ENCODE peak calls at places on chromosome 14, in nine cellular contexts. One of them, this sample, is unnamed.

GRCh38 chr14:21073921-21074320 is 3.8 kb downstream of the ARHGEF40 start:
- DNase-seq in kidney: no peak
- DNase-seq in cardiac fibroblast: no peak
- DNase-seq in prostate gland: no peak
- DNase-seq in GM13977: peak; percentile 14
- DNase-seq in body of pancreas: no peak
- DNase-seq in stomach: no peak
- DNase-seq in transverse colon: no peak
- DNase-seq in progenitor cell of endocrine pancreas: no peak
- DNase-seq in this sample: no peak

GRCh38 chr14:70995671-70996070 is 88.4 kb downstream of the PCNX1 start:
- DNase-seq in kidney: no peak
- DNase-seq in cardiac fibroblast: peak; percentile 25
- DNase-seq in prostate gland: no peak
- DNase-seq in GM13977: no peak
- DNase-seq in body of pancreas: no peak
- DNase-seq in stomach: no peak
- DNase-seq in transverse colon: peak; percentile 21
- DNase-seq in progenitor cell of endocrine pancreas: no peak
- DNase-seq in this sample: no peak

GRCh38 chr14:102930753-102931579 is 8.5 kb downstream of the AMN start:
- DNase-seq in kidney: peak; percentile 87
- DNase-seq in cardiac fibroblast: peak; percentile 42
- DNase-seq in prostate gland: no peak
- DNase-seq in GM13977: no peak
- DNase-seq in body of pancreas: no peak
- DNase-seq in stomach: peak; percentile 52
- DNase-seq in transverse colon: peak; percentile 61
- DNase-seq in progenitor cell of endocrine pancreas: no peak
- DNase-seq in this sample: no peak

GRCh38 chr14:103476065-103476464 is 46.6 kb downstream of the CKB start:
- DNase-seq in kidney: no peak
- DNase-seq in cardiac fibroblast: no peak
- DNase-seq in prostate gland: no peak
- DNase-seq in GM13977: no peak
- DNase-seq in body of pancreas: no peak
- DNase-seq in stomach: no peak
- DNase-seq in transverse colon: no peak
- DNase-seq in progenitor cell of endocrine pancreas: no peak
- DNase-seq in this sample: no peak

GRCh38 chr14:31410048-31410654 is 10.2 kb downstream of the HEATR5A start:
- DNase-seq in kidney: no peak
- DNase-seq in cardiac fibroblast: no peak
- DNase-seq in prostate gland: no peak
- DNase-seq in GM13977: no peak
- DNase-seq in body of pancreas: no peak
- DNase-seq in stomach: no peak
- DNase-seq in transverse colon: no peak
- DNase-seq in progenitor cell of endocrine pancreas: no peak
- DNase-seq in this sample: no peak

GRCh38 chr14:100288382-100289185 is 17.7 kb downstream of the SLC25A29 start:
- DNase-seq in kidney: peak; percentile 47
- DNase-seq in cardiac fibroblast: no peak
- DNase-seq in prostate gland: no peak
- DNase-seq in GM13977: no peak
- DNase-seq in body of pancreas: peak; percentile 3
- DNase-seq in stomach: no peak
- DNase-seq in transverse colon: no peak
- DNase-seq in progenitor cell of endocrine pancreas: no peak
- DNase-seq in this sample: no peak

GRCh38 chr14:55850803-55851202 is 267.4 kb upstream of the PELI2 start:
- DNase-seq in kidney: no peak
- DNase-seq in cardiac fibroblast: peak; percentile 76
- DNase-seq in prostate gland: no peak
- DNase-seq in GM13977: no peak
- DNase-seq in body of pancreas: no peak
- DNase-seq in stomach: peak; percentile 47
- DNase-seq in transverse colon: no peak
- DNase-seq in progenitor cell of endocrine pancreas: no peak
- DNase-seq in this sample: no peak

GRCh38 chr14:63508033-63508432 is 35.1 kb downstream of the PPP2R5E start:
- DNase-seq in kidney: no peak
- DNase-seq in cardiac fibroblast: no peak
- DNase-seq in prostate gland: no peak
- DNase-seq in GM13977: no peak
- DNase-seq in body of pancreas: no peak
- DNase-seq in stomach: no peak
- DNase-seq in transverse colon: no peak
- DNase-seq in progenitor cell of endocrine pancreas: no peak
- DNase-seq in this sample: no peak

GRCh38 chr14:94619297-94619696 is 7.1 kb downstream of the SERPINA3 start:
- DNase-seq in kidney: no peak
- DNase-seq in cardiac fibroblast: no peak
- DNase-seq in prostate gland: no peak
- DNase-seq in GM13977: no peak
- DNase-seq in body of pancreas: no peak
- DNase-seq in stomach: no peak
- DNase-seq in transverse colon: no peak
- DNase-seq in progenitor cell of endocrine pancreas: no peak
- DNase-seq in this sample: no peak

GRCh38 chr14:94617988-94618822 is 6.0 kb downstream of the SERPINA3 start:
- DNase-seq in kidney: no peak
- DNase-seq in cardiac fibroblast: no peak
- DNase-seq in prostate gland: no peak
- DNase-seq in GM13977: no peak
- DNase-seq in body of pancreas: no peak
- DNase-seq in stomach: no peak
- DNase-seq in transverse colon: no peak
- DNase-seq in progenitor cell of endocrine pancreas: no peak
- DNase-seq in this sample: no peak

GRCh38 chr14:94615254-94615653 is 3.1 kb downstream of the SERPINA3 start:
- DNase-seq in kidney: no peak
- DNase-seq in cardiac fibroblast: no peak
- DNase-seq in prostate gland: no peak
- DNase-seq in GM13977: no peak
- DNase-seq in body of pancreas: no peak
- DNase-seq in stomach: no peak
- DNase-seq in transverse colon: no peak
- DNase-seq in progenitor cell of endocrine pancreas: no peak
- DNase-seq in this sample: no peak

GRCh38 chr14:94615823-94616570 is 3.8 kb downstream of the SERPINA3 start:
- DNase-seq in kidney: no peak
- DNase-seq in cardiac fibroblast: no peak
- DNase-seq in prostate gland: no peak
- DNase-seq in GM13977: no peak
- DNase-seq in body of pancreas: no peak
- DNase-seq in stomach: no peak
- DNase-seq in transverse colon: no peak
- DNase-seq in progenitor cell of endocrine pancreas: no peak
- DNase-seq in this sample: no peak

GRCh38 chr14:94617366-94617941 is 5.3 kb downstream of the SERPINA3 start:
- DNase-seq in kidney: no peak
- DNase-seq in cardiac fibroblast: no peak
- DNase-seq in prostate gland: no peak
- DNase-seq in GM13977: no peak
- DNase-seq in body of pancreas: no peak
- DNase-seq in stomach: no peak
- DNase-seq in transverse colon: no peak
- DNase-seq in progenitor cell of endocrine pancreas: no peak
- DNase-seq in this sample: no peak
- TF ChIP-seq CTCF in kidney: no peak
- TF ChIP-seq CTCF in cardiac fibroblast: no peak
- TF ChIP-seq CTCF in prostate gland: no peak
- TF ChIP-seq CTCF in GM13977: no peak
- TF ChIP-seq CTCF in body of pancreas: no peak
- TF ChIP-seq CTCF in stomach: no peak
- TF ChIP-seq CTCF in transverse colon: no peak
- TF ChIP-seq CTCF in progenitor cell of endocrine pancreas: no peak
- TF ChIP-seq CTCF in this sample: no peak

DNA sequence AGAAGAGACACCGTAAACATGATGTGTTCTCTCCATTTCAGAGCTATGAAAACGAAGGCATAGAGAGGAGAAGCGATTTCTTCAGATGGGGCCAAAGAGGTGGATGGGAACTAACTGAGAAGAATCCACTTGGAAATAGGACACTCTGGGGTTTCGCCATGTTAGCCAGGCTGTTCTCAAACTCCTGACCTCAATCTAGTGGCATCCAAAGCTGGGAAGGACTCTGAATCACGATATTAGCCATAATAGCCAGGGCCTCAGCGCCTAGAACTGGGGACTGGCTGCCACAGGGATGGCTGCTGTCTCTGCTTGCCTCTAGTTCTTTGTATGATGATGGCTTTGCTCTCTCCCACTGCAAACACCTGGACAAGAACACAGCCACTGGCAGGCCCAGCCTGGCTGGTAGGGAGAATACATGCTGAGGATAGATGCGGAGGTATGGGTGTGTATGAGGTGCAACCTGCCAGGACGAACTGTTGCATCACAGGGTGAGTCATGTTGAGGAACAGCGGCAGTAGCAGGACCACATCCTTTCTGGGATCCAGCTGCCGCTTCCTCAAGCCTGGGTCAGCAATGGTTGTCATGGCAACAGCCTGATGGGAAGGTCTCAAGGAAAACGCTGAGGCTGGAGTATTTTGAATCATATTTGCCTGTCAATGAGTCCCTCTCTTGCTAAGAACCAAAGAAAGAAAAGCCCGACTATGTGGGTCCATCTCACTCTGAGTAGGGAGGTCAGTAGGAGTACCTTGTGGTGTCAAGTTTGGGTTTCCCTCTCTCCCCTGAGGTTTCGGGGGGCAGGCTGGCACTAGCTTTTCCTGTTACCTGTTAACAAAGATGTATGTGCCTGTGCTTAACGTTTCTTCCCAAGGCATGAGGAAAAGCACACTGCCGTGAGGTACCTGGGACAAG is 31.1 kb downstream of the CCDC177 start:
- DNase-seq in kidney: peak; percentile 66
- DNase-seq in cardiac fibroblast: peak; percentile 98
- DNase-seq in prostate gland: no peak
- DNase-seq in GM13977: no peak
- DNase-seq in body of pancreas: no peak
- DNase-seq in stomach: peak; percentile 46
- DNase-seq in transverse colon: peak; percentile 35
- DNase-seq in progenitor cell of endocrine pancreas: no peak
- DNase-seq in this sample: peak; percentile 96
- TF ChIP-seq CTCF in kidney: no peak
- TF ChIP-seq CTCF in cardiac fibroblast: no peak
- TF ChIP-seq CTCF in prostate gland: no peak
- TF ChIP-seq CTCF in GM13977: no peak
- TF ChIP-seq CTCF in body of pancreas: no peak
- TF ChIP-seq CTCF in stomach: no peak
- TF ChIP-seq CTCF in transverse colon: no peak
- TF ChIP-seq CTCF in progenitor cell of endocrine pancreas: no peak
- TF ChIP-seq CTCF in this sample: no peak

GRCh38 chr14:24780278-24780677 is 146.3 kb upstream of the GZMB start:
- DNase-seq in kidney: no peak
- DNase-seq in cardiac fibroblast: no peak
- DNase-seq in prostate gland: no peak
- DNase-seq in GM13977: no peak
- DNase-seq in body of pancreas: no peak
- DNase-seq in stomach: no peak
- DNase-seq in transverse colon: no peak
- DNase-seq in progenitor cell of endocrine pancreas: no peak
- DNase-seq in this sample: no peak

GRCh38 chr14:24785698-24786097 is 151.7 kb upstream of the GZMB start:
- DNase-seq in kidney: no peak
- DNase-seq in cardiac fibroblast: no peak
- DNase-seq in prostate gland: no peak
- DNase-seq in GM13977: no peak
- DNase-seq in body of pancreas: no peak
- DNase-seq in stomach: no peak
- DNase-seq in transverse colon: no peak
- DNase-seq in progenitor cell of endocrine pancreas: no peak
- DNase-seq in this sample: no peak

GRCh38 chr14:24789277-24789832 is 155.4 kb upstream of the GZMB start:
- DNase-seq in kidney: no peak
- DNase-seq in cardiac fibroblast: no peak
- DNase-seq in prostate gland: no peak
- DNase-seq in GM13977: no peak
- DNase-seq in body of pancreas: no peak
- DNase-seq in stomach: no peak
- DNase-seq in transverse colon: no peak
- DNase-seq in progenitor cell of endocrine pancreas: no peak
- DNase-seq in this sample: no peak

GRCh38 chr14:24783791-24784190 is 149.8 kb upstream of the GZMB start:
- DNase-seq in kidney: no peak
- DNase-seq in cardiac fibroblast: no peak
- DNase-seq in prostate gland: no peak
- DNase-seq in GM13977: no peak
- DNase-seq in body of pancreas: no peak
- DNase-seq in stomach: no peak
- DNase-seq in transverse colon: no peak
- DNase-seq in progenitor cell of endocrine pancreas: no peak
- DNase-seq in this sample: no peak

DNA sequence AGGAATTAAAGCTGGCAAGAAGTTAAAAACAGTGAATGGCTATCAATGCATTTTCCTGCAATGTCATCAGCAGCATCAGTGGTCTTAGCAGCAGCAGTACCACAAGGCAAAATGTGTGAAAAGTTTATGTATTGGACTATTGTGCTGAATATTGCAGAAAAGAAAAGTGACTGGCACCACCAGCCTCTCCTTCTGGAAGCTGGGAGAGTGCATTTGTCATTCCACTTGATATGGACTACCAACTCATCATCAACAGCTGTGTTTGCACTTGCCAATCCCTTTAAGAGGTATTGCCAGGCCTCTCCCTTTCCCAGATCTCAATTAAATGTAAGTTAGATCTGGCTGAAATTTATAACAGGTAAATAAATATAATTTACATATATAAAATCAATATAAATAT is 151.0 kb upstream of the GZMB start:
- DNase-seq in kidney: no peak
- DNase-seq in cardiac fibroblast: no peak
- DNase-seq in prostate gland: no peak
- DNase-seq in GM13977: no peak
- DNase-seq in body of pancreas: no peak
- DNase-seq in stomach: no peak
- DNase-seq in transverse colon: no peak
- DNase-seq in progenitor cell of endocrine pancreas: no peak
- DNase-seq in this sample: no peak
- TF ChIP-seq CTCF in kidney: no peak
- TF ChIP-seq CTCF in cardiac fibroblast: no peak
- TF ChIP-seq CTCF in prostate gland: no peak
- TF ChIP-seq CTCF in GM13977: no peak
- TF ChIP-seq CTCF in body of pancreas: no peak
- TF ChIP-seq CTCF in stomach: no peak
- TF ChIP-seq CTCF in transverse colon: no peak
- TF ChIP-seq CTCF in progenitor cell of endocrine pancreas: no peak
- TF ChIP-seq CTCF in this sample: no peak

DNA sequence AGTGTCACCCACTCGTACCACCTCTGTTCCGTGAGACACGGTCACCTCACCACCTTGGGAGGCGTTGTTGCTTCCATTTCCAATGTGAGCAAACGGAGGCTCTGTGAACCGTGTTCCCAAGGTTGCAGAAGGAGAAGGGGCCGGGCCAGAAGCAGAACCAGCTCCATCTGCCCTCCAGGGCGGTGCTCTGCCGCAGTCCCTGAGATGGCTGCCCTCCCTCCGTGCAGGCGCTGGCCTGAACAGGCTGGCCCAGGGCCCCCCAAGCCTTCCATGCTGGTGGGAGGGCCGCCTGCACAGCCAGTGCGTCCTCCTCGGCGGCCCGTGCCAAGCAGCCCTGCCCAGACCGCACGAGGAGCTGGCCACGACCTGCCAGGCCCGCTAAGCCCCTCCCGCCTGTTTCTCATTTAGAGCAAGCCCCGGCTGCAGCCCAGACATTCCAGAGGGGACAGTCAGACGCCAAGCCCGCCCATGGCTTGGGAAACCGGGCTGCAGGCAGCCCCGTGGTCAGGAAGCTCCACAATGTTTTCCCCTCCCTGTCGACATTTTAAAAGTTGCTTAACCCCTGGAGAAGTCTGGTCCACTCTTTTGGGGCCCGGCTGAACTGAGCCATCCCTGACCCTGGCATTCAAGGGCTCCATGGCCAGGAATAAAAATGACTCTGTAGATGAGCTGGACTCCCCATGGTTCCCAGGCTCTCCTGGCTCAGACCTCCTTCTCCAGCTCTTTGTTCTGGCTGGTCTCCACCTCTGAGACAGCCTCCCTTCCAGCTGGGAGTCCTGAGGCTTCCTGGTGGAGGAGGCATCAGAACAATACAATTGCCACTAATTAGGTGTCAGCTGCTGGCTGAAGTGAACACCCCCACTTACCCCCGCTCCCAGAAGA is 236.0 kb downstream of the BCL11B start:
- DNase-seq in kidney: peak; percentile 95
- DNase-seq in cardiac fibroblast: peak; percentile 50
- DNase-seq in prostate gland: peak; percentile 74
- DNase-seq in GM13977: no peak
- DNase-seq in body of pancreas: peak; percentile 66
- DNase-seq in stomach: peak; percentile 42
- DNase-seq in transverse colon: peak; percentile 57
- DNase-seq in progenitor cell of endocrine pancreas: no peak
- DNase-seq in this sample: no peak
- TF ChIP-seq CTCF in kidney: no peak
- TF ChIP-seq CTCF in cardiac fibroblast: no peak
- TF ChIP-seq CTCF in prostate gland: no peak
- TF ChIP-seq CTCF in GM13977: no peak
- TF ChIP-seq CTCF in body of pancreas: no peak
- TF ChIP-seq CTCF in stomach: no peak
- TF ChIP-seq CTCF in transverse colon: no peak
- TF ChIP-seq CTCF in progenitor cell of endocrine pancreas: no peak
- TF ChIP-seq CTCF in this sample: no peak

This sample was measured in CD14-positive monocyte.